ENCODE peak calls at places on chromosomes 16 and 17, in five cellular contexts. One of them, this sample, is unnamed.

GRCh38 chr17:77439382-77440013 is 298.7 kb downstream of the SEC14L1 start:
- DNase-seq in mesendoderm: no peak
- DNase-seq in iPS DF 19.7: no peak
- DNase-seq in stimulated activated naive B cell treated with anti-CD40 and anti-IgM and Interleukin-4, amounts not matched to agents 10 μg/mL and 1 μg/mL and 100 μg/mL, for 72 hours: no peak
- DNase-seq in HT-29: no peak
- DNase-seq in this sample: no peak

GRCh38 chr16:23837553-23838308 is 1.9 kb downstream of the PRKCB start:
- DNase-seq in stimulated activated naive B cell treated with anti-CD40 and anti-IgM and Interleukin-4, amounts not matched to agents 10 μg/mL and 1 μg/mL and 100 μg/mL, for 72 hours: no peak
- DNase-seq in iPS DF 19.7: no peak
- DNase-seq in mesendoderm: no peak
- DNase-seq in HT-29: no peak
- DNase-seq in this sample: no peak

GRCh38 chr17:74467221-74467951 is 952 bp downstream of the CD300A start:
- DNase-seq in stimulated activated naive B cell treated with anti-CD40 and anti-IgM and Interleukin-4, amounts not matched to agents 10 μg/mL and 1 μg/mL and 100 μg/mL, for 72 hours: peak
- DNase-seq in iPS DF 19.7: no peak
- DNase-seq in mesendoderm: no peak
- DNase-seq in HT-29: no peak
- DNase-seq in this sample: no peak

GRCh38 chr17:81509048-81509686 is 3.4 kb downstream of the ACTG1 start:
- DNase-seq in iPS DF 19.7: no peak
- DNase-seq in mesendoderm: peak
- DNase-seq in HT-29: peak
- DNase-seq in stimulated activated naive B cell treated with anti-CD40 and anti-IgM and Interleukin-4, amounts not matched to agents 10 μg/mL and 1 μg/mL and 100 μg/mL, for 72 hours: no peak
- DNase-seq in this sample: no peak

GRCh38 chr16:66961065-66961744 is at the start of gene CES3:
- DNase-seq in stimulated activated naive B cell treated with anti-CD40 and anti-IgM and Interleukin-4, amounts not matched to agents 10 μg/mL and 1 μg/mL and 100 μg/mL, for 72 hours: peak
- DNase-seq in iPS DF 19.7: peak
- DNase-seq in HT-29: peak
- DNase-seq in mesendoderm: peak
- DNase-seq in this sample: no peak

GRCh38 chr17:73826181-73826871 is 182.1 kb upstream of the SDK2 start:
- DNase-seq in stimulated activated naive B cell treated with anti-CD40 and anti-IgM and Interleukin-4, amounts not matched to agents 10 μg/mL and 1 μg/mL and 100 μg/mL, for 72 hours: no peak
- DNase-seq in iPS DF 19.7: no peak
- DNase-seq in mesendoderm: no peak
- DNase-seq in HT-29: no peak
- DNase-seq in this sample: no peak

GRCh38 chr17:82212331-82213250 is at the start of gene CCDC57:
- DNase-seq in iPS DF 19.7: no peak
- DNase-seq in stimulated activated naive B cell treated with anti-CD40 and anti-IgM and Interleukin-4, amounts not matched to agents 10 μg/mL and 1 μg/mL and 100 μg/mL, for 72 hours: peak
- DNase-seq in HT-29: peak
- DNase-seq in mesendoderm: peak
- DNase-seq in this sample: no peak

GRCh38 chr17:28989028-28989427 is 16.8 kb downstream of the SEZ6 start:
- DNase-seq in stimulated activated naive B cell treated with anti-CD40 and anti-IgM and Interleukin-4, amounts not matched to agents 10 μg/mL and 1 μg/mL and 100 μg/mL, for 72 hours: no peak
- DNase-seq in iPS DF 19.7: no peak
- DNase-seq in mesendoderm: no peak
- DNase-seq in HT-29: no peak
- DNase-seq in this sample: no peak

GRCh38 chr17:79009397-79010303 is at the start of gene CANT1:
- DNase-seq in stimulated activated naive B cell treated with anti-CD40 and anti-IgM and Interleukin-4, amounts not matched to agents 10 μg/mL and 1 μg/mL and 100 μg/mL, for 72 hours: peak
- DNase-seq in HT-29: peak
- DNase-seq in mesendoderm: peak
- DNase-seq in iPS DF 19.7: peak
- DNase-seq in this sample: no peak

GRCh38 chr17:17562145-17562529 is 29.4 kb downstream of the PEMT start:
- DNase-seq in HT-29: no peak
- DNase-seq in iPS DF 19.7: no peak
- DNase-seq in mesendoderm: no peak
- DNase-seq in stimulated activated naive B cell treated with anti-CD40 and anti-IgM and Interleukin-4, amounts not matched to agents 10 μg/mL and 1 μg/mL and 100 μg/mL, for 72 hours: no peak
- DNase-seq in this sample: no peak

GRCh38 chr17:67059372-67059771 is 15.0 kb downstream of the CACNG1 start:
- DNase-seq in iPS DF 19.7: no peak
- DNase-seq in stimulated activated naive B cell treated with anti-CD40 and anti-IgM and Interleukin-4, amounts not matched to agents 10 μg/mL and 1 μg/mL and 100 μg/mL, for 72 hours: no peak
- DNase-seq in mesendoderm: no peak
- DNase-seq in HT-29: no peak
- DNase-seq in this sample: peak